ENCODE peak calls at places on chromosome 19, in nine cellular contexts. R is progenitor cell of endocrine pancreas, P is left ventricle myocardium inferior, C is type B pancreatic cell, L is neural crest cell, Z is psoas muscle, S is left lung, I is mammary epithelial cell, D is thoracic aorta. J is an unnamed sample.

GRCh38 chr19:51948979-51949378 is 21.7 kb downstream of the ZNF613 start:
- DNase-seq in R (no peak), P (peak), C (no peak), L (no peak), Z (no peak), S (peak), I (no peak), D (no peak), J (no peak)

GRCh38 chr19:6374179-6374709 is 1.5 kb downstream of the PSPN start:
- DNase-seq in R (no peak), P (no peak), C (no peak), L (no peak), Z (no peak), S (no peak), I (no peak), D (no peak), J (no peak)

GRCh38 chr19:7658219-7658686 is 10.6 kb upstream of the RETN start:
- DNase-seq in R (no peak), P (no peak), C (no peak), L (no peak), Z (no peak), S (no peak), I (no peak), D (no peak), J (no peak)

GRCh38 chr19:45444318-45445041 is 20.8 kb upstream of the ERCC1 start:
- DNase-seq in R (peak), P (peak), C (peak), L (peak), Z (peak), S (peak), I (peak), D (peak), J (peak)

GRCh38 chr19:5949792-5950305 is 28.1 kb downstream of the RANBP3 start:
- DNase-seq in R (no peak), P (peak), C (no peak), L (no peak), Z (no peak), S (peak), I (no peak), D (no peak), J (no peak)

GRCh38 chr19:49210108-49210900 is 52.7 kb downstream of the TRPM4 start:
- DNase-seq in R (peak), P (no peak), C (no peak), L (no peak), Z (no peak), S (peak), I (no peak), D (no peak), J (peak)

GRCh38 chr19:53947624-53948023 is 15.1 kb upstream of the CACNG8 start:
- DNase-seq in R (no peak), P (no peak), C (no peak), L (no peak), Z (no peak), S (peak), I (no peak), D (no peak), J (no peak)

GRCh38 chr19:3968556-3969434 is 2.1 kb downstream of the DAPK3 start:
- DNase-seq in R (peak), P (peak), C (peak), L (peak), Z (peak), S (no peak), I (peak), D (peak), J (peak)

GRCh38 chr19:46731007-46731501 is 14.1 kb upstream of the PRKD2 start:
- DNase-seq in R (no peak), P (no peak), C (no peak), L (no peak), Z (no peak), S (peak), I (peak), D (no peak), J (no peak)

GRCh38 chr19:1377176-1377964 is 6.3 kb upstream of the NDUFS7 start:
- DNase-seq in R (no peak), P (no peak), C (no peak), L (no peak), Z (no peak), S (peak), I (no peak), D (no peak), J (no peak)
- TF ChIP-seq CTCF in R (no peak), P (no peak), C (no peak), L (no peak), Z (no peak), S (no peak), I (no peak), D (no peak), J (no peak)

DNA sequence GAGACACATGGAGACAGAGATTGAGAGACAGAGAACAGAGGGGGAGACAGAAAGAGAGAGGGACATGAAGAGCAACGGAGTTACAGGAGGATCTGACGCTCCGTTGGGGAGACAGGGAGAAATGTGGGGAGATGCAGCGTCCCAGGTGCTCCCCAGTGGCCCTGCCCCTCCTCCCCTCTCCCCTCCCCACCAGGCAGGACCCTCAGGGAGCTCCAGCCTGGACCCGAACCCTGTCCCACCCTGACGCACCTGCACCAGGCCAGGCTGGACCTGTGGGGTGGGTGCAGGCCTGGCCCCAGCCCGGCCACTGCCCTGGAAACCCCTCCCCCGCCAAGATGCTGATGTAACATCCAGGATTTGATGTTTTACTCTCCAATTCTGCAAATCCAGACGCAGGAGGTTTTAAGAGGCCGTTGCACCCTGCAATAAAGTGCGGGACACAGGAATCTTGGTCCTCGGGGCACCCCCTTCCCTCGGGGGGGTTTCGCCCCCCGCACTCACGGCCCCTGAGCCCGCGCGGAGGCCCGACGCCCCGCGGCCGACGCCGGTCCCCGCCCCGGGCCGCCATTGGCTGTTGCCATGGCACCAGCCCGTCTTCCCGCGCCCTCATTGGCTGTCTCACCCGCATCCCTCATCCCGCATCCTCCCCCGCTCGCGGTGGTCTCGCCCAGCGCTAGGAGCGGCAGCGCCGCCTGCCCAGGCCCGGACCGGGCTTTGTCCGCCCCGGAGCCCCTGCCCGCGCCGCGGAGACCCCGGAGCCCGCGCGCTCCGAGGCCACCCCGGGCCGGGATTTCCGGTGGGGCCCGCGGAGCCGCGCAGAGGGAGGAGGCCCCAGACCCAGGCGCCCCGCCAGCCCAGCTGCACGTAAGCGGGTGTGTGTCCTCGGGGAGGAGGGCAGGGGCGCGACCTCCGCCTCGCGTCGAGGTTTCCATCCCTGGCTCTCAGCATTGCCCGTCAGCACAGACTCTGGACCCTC is at the start of gene APC2:
- DNase-seq in R (no peak), P (no peak), C (no peak), L (peak), Z (no peak), S (peak), I (no peak), D (no peak), J (peak)
- TF ChIP-seq CTCF in R (no peak), P (no peak), C (no peak), L (no peak), Z (no peak), S (no peak), I (no peak), D (no peak), J (no peak)

GRCh38 chr19:13153627-13154240 is 3.5 kb downstream of the IER2 start:
- DNase-seq in R (peak), P (no peak), C (no peak), L (no peak), Z (peak), S (peak), I (no peak), D (no peak), J (peak)
- TF ChIP-seq CTCF in R (no peak), P (peak), C (no peak), L (peak), Z (no peak), S (no peak), I (peak), D (no peak), J (no peak)

DNA sequence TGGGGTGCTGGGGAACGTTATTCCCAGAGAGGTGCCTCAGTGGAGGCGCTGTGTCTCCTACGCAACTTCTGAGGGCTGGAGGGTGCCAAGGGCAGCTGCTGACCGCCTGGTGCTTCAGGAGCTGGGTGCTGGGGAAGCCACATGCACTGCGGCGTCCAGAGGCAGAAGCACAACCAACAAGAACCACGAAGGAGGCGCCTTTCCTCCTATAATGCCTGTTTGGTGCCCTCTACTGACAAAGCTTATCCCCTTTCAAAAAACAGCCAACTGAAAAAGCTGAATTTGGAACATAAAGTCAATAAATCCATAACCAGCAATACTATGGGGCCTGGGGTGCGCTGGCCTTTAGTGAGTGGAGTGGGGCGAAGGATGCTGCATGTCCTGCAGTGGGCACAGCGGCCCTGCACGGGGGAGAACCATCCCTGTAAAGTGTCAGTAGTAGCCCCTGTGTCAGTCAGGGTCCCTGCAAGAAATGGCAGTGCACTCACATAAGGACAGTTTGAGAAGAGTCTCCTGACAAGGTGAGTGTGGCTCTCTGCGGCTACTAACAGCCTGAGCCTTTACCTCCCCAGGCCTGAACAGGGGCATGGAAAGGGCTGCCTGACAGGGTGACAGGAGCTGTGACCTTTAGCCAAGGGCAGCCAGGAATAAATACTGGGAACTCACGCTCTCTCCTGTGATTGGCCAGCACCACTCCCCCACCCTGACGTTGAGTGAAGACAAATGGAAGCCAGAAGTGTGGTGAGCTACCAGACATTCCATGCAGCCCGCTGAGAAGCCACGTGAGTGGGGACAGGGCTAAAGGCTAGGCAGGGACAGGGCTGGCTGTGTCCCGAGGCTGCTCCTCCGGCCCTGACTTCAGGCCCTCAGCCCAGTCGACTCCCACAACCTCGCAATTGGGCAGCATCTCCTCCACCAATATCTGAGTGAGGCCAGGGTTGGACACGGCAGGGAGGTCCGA is 4.5 kb upstream of the B3GNT8 start:
- DNase-seq in R (no peak), P (peak), C (no peak), L (no peak), Z (peak), S (peak), I (peak), D (no peak), J (no peak)
- TF ChIP-seq CTCF in R (peak), P (peak), C (peak), L (no peak), Z (peak), S (no peak), I (peak), D (no peak), J (no peak)